ENCODE peak calls at places on chromosomes 5 and 9, in five cellular contexts. J, O, M, D and I are unnamed samples. For H3K36me3, the result is how much of the 10 kb centered on the place peaks cover.

GRCh38 chr5:75384218-75384617 is 47.2 kb downstream of the HMGCR start:
- DNase-seq in J (no peak), O (no peak), M (no peak), D (no peak), I (no peak)

GRCh38 chr5:176773408-176774035 is 36.8 kb upstream of the UNC5A start:
- DNase-seq in J (no peak), O (peak), M (no peak), D (no peak), I (no peak)

GRCh38 chr5:58403822-58404433 is 56.0 kb downstream of the PLK2 start:
- DNase-seq in J (no peak), O (no peak), M (no peak), D (no peak), I (no peak)

GRCh38 chr5:151483647-151484046 is 36.2 kb downstream of the SLC36A1 start:
- DNase-seq in J (no peak), O (no peak), M (no peak), D (no peak), I (no peak)

GRCh38 chr5:149938791-149939358 is 5.7 kb downstream of the PDE6A start:
- DNase-seq in J (no peak), O (no peak), M (no peak), D (peak), I (peak)

GRCh38 chr5:43270686-43271085 is 42.5 kb downstream of the HMGCS1 start:
- DNase-seq in J (no peak), O (no peak), M (no peak), D (no peak), I (no peak)

GRCh38 chr9:297104-297794 is 82.6 kb downstream of the DOCK8 start:
- DNase-seq in J (no peak), O (no peak), M (peak), D (peak), I (peak)

GRCh38 chr9:7500521-7500920 is 299.1 kb downstream of the DMAC1 start:
- DNase-seq in J (no peak), O (no peak), M (no peak), D (no peak), I (no peak)

GRCh38 chr5:72885824-72886223 is 69.4 kb downstream of the TNPO1 start:
- DNase-seq in J (no peak), O (no peak), M (no peak), D (no peak), I (no peak)
- H3K36me3 ChIP-seq in J (under half), O (half or more), M (under half), D (under half), I (half or more)

GRCh38 chr5:68265822-68266395 is 50.4 kb downstream of the PIK3R1 start:
- DNase-seq in J (no peak), O (peak), M (no peak), D (no peak), I (no peak)
- H3K27ac ChIP-seq in J (peak), O (peak), M (peak), D (peak), I (peak)

DNA sequence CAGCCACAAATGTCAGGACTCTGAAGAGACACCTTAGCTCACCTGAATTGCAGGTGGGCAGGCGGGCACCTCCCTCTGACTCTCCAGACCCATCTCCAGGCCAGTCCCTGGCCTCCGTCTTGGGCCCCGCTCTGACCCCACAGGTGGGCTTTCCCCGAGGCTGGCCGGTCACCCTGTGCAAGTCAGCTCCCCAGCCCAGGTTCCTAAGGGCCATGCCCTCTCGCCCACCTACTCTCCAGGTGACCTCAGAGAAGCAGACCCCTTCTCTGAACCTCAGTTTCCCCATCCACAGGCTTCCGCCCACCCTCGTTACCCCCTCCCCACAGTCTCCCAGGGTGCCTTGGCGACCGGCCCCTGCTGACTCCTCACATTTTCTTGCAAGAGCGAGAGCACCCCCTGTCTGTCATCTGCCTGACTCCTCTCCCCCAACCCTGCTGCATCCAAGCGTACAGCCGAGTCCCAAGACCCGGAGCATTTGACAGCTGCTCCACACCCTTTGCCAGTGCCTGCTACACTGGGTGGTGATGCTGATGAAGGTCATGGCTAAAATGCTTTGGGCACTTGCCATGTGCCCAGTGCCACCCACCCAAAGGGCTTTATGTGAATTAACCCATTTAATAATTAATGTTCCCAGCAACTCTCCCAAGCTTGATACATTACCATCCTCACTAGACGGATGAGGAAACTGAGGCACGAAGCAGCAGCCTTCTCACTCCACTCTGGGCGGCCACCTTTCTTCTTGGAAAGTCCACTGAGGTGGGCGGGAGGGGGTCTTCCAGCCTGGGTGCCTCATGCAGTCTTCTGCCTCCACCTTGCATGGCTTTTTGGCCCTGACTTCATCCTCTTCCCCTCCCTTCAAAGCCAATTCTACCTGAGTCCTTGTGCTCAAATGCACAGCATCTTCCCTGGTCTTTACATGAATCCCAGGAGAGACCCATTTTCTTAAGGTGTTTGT is 51.1 kb upstream of the ORM1 start:
- DNase-seq in J (peak), O (peak), M (peak), D (peak), I (peak)
- TF ChIP-seq CTCF in J (peak), O (peak), M (peak), D (peak), I (peak)

GRCh38 chr9:122866079-122866478 is 37.7 kb upstream of the PDCL start:
- DNase-seq in J (no peak), O (no peak), M (no peak), D (no peak), I (no peak)
- H3K36me3 ChIP-seq in J (under half), O (under half), M (under half), D (under half), I (under half)